ENCODE peak calls at places on chromosome 10, in eight cellular contexts. One of them, this sample, is unnamed.

GRCh38 chr10:56507033-56507432 is 146.0 kb upstream of the ZWINT start:
- DNase-seq in M059J: no peak
- DNase-seq in memory B cell: no peak
- DNase-seq in body of pancreas: no peak
- DNase-seq in lung: no peak
- DNase-seq in left lobe of liver: no peak
- DNase-seq in neural progenitor cell: no peak
- DNase-seq in NB4: no peak
- DNase-seq in this sample: no peak

GRCh38 chr10:132589015-132589414 is 51.4 kb downstream of the INPP5A start:
- DNase-seq in lung: no peak
- DNase-seq in left lobe of liver: no peak
- DNase-seq in memory B cell: no peak
- DNase-seq in body of pancreas: no peak
- DNase-seq in M059J: no peak
- DNase-seq in neural progenitor cell: no peak
- DNase-seq in NB4: no peak
- DNase-seq in this sample: no peak

GRCh38 chr10:71136036-71136690 is 76.2 kb upstream of the UNC5B start:
- DNase-seq in body of pancreas: no peak
- DNase-seq in memory B cell: no peak
- DNase-seq in M059J: no peak
- DNase-seq in left lobe of liver: no peak
- DNase-seq in lung: no peak
- DNase-seq in neural progenitor cell: no peak
- DNase-seq in NB4: no peak
- DNase-seq in this sample: no peak

GRCh38 chr10:51895209-51895608 is 195.8 kb upstream of the CSTF2T start:
- DNase-seq in memory B cell: no peak
- DNase-seq in NB4: no peak
- DNase-seq in M059J: no peak
- DNase-seq in neural progenitor cell: no peak
- DNase-seq in body of pancreas: peak; percentile 55
- DNase-seq in left lobe of liver: no peak
- DNase-seq in lung: peak; percentile 38
- DNase-seq in this sample: no peak

GRCh38 chr10:93541402-93542357 is 24.8 kb upstream of the FFAR4 start:
- DNase-seq in memory B cell: no peak
- DNase-seq in NB4: peak; percentile 53
- DNase-seq in left lobe of liver: peak; percentile 60
- DNase-seq in neural progenitor cell: peak; percentile 72
- DNase-seq in M059J: peak; percentile 41
- DNase-seq in body of pancreas: peak; percentile 44
- DNase-seq in lung: peak; percentile 34
- DNase-seq in this sample: no peak

GRCh38 chr10:76492026-76492425 is 1060.6 kb downstream of the LRMDA start:
- DNase-seq in NB4: no peak
- DNase-seq in lung: no peak
- DNase-seq in M059J: peak; percentile 93
- DNase-seq in memory B cell: no peak
- DNase-seq in body of pancreas: no peak
- DNase-seq in left lobe of liver: no peak
- DNase-seq in neural progenitor cell: no peak
- DNase-seq in this sample: no peak

GRCh38 chr10:48648172-48648942 is 36.3 kb upstream of the WDFY4 start:
- DNase-seq in neural progenitor cell: no peak
- DNase-seq in NB4: no peak
- DNase-seq in left lobe of liver: no peak
- DNase-seq in body of pancreas: no peak
- DNase-seq in memory B cell: peak; percentile 9
- DNase-seq in M059J: no peak
- DNase-seq in lung: peak; percentile 22
- DNase-seq in this sample: no peak

GRCh38 chr10:23015021-23015707 is 80.2 kb upstream of the MSRB2 start:
- DNase-seq in M059J: no peak
- DNase-seq in lung: no peak
- DNase-seq in neural progenitor cell: no peak
- DNase-seq in left lobe of liver: no peak
- DNase-seq in memory B cell: no peak
- DNase-seq in NB4: no peak
- DNase-seq in body of pancreas: no peak
- DNase-seq in this sample: no peak

GRCh38 chr10:97689637-97690036 is 2.6 kb upstream of the AVPI1 start:
- DNase-seq in M059J: peak; percentile 96
- DNase-seq in body of pancreas: no peak
- DNase-seq in NB4: peak; percentile 58
- DNase-seq in left lobe of liver: no peak
- DNase-seq in memory B cell: no peak
- DNase-seq in lung: peak; percentile 41
- DNase-seq in neural progenitor cell: no peak
- DNase-seq in this sample: no peak

GRCh38 chr10:63627881-63628296 is 106.7 kb downstream of the REEP3 start:
- DNase-seq in NB4: peak; percentile 55
- DNase-seq in body of pancreas: no peak
- DNase-seq in memory B cell: no peak
- DNase-seq in neural progenitor cell: no peak
- DNase-seq in lung: no peak
- DNase-seq in left lobe of liver: no peak
- DNase-seq in M059J: peak; percentile 3
- DNase-seq in this sample: peak; percentile 27

GRCh38 chr10:14594878-14595525 is 179.7 kb downstream of the FAM107B start:
- DNase-seq in neural progenitor cell: no peak
- DNase-seq in body of pancreas: no peak
- DNase-seq in lung: no peak
- DNase-seq in memory B cell: no peak
- DNase-seq in NB4: no peak
- DNase-seq in left lobe of liver: no peak
- DNase-seq in M059J: no peak
- DNase-seq in this sample: no peak

GRCh38 chr10:76205361-76205760 is 773.9 kb downstream of the LRMDA start:
- DNase-seq in M059J: no peak
- DNase-seq in left lobe of liver: no peak
- DNase-seq in lung: no peak
- DNase-seq in NB4: no peak
- DNase-seq in body of pancreas: no peak
- DNase-seq in neural progenitor cell: no peak
- DNase-seq in memory B cell: no peak
- DNase-seq in this sample: no peak

GRCh38 chr10:48803831-48804584 is 119.3 kb downstream of the WDFY4 start:
- DNase-seq in M059J: no peak
- DNase-seq in NB4: no peak
- DNase-seq in memory B cell: no peak
- DNase-seq in body of pancreas: no peak
- DNase-seq in left lobe of liver: no peak
- DNase-seq in lung: no peak
- DNase-seq in neural progenitor cell: no peak
- DNase-seq in this sample: no peak

GRCh38 chr10:110850990-110851389 is 20.7 kb upstream of the PDCD4 start:
- DNase-seq in body of pancreas: no peak
- DNase-seq in neural progenitor cell: no peak
- DNase-seq in memory B cell: no peak
- DNase-seq in NB4: peak; percentile 92
- DNase-seq in left lobe of liver: no peak
- DNase-seq in M059J: peak; percentile 29
- DNase-seq in lung: no peak
- DNase-seq in this sample: no peak

GRCh38 chr10:49330127-49330665 is 31.2 kb downstream of the C10orf71 start:
- DNase-seq in lung: no peak
- DNase-seq in M059J: no peak
- DNase-seq in neural progenitor cell: no peak
- DNase-seq in body of pancreas: no peak
- DNase-seq in left lobe of liver: no peak
- DNase-seq in memory B cell: no peak
- DNase-seq in NB4: no peak
- DNase-seq in this sample: no peak

GRCh38 chr10:111240348-111240747 is 163.5 kb downstream of the ADRA2A start:
- DNase-seq in left lobe of liver: no peak
- DNase-seq in body of pancreas: no peak
- DNase-seq in neural progenitor cell: no peak
- DNase-seq in NB4: no peak
- DNase-seq in memory B cell: no peak
- DNase-seq in M059J: no peak
- DNase-seq in lung: no peak
- DNase-seq in this sample: no peak

GRCh38 chr10:83963446-83963845 is 175.9 kb upstream of the GHITM start:
- DNase-seq in memory B cell: no peak
- DNase-seq in left lobe of liver: no peak
- DNase-seq in NB4: no peak
- DNase-seq in M059J: no peak
- DNase-seq in neural progenitor cell: no peak
- DNase-seq in lung: no peak
- DNase-seq in body of pancreas: no peak
- DNase-seq in this sample: no peak

GRCh38 chr10:10973310-10973709 is 44.4 kb upstream of the CELF2 start:
- DNase-seq in M059J: no peak
- DNase-seq in left lobe of liver: no peak
- DNase-seq in lung: no peak
- DNase-seq in memory B cell: no peak
- DNase-seq in body of pancreas: no peak
- DNase-seq in NB4: no peak
- DNase-seq in neural progenitor cell: no peak
- DNase-seq in this sample: no peak

GRCh38 chr10:101041252-101041761 is 10.3 kb downstream of the SFXN3 start:
- DNase-seq in M059J: peak; percentile 86
- DNase-seq in lung: peak; percentile 85
- DNase-seq in memory B cell: peak; percentile 64
- DNase-seq in body of pancreas: peak; percentile 84
- DNase-seq in NB4: peak; percentile 90
- DNase-seq in neural progenitor cell: peak; percentile 89
- DNase-seq in left lobe of liver: peak; percentile 80
- DNase-seq in this sample: peak; percentile 68

GRCh38 chr10:25261571-25261970 is 86.8 kb downstream of the GPR158 start:
- DNase-seq in lung: no peak
- DNase-seq in memory B cell: no peak
- DNase-seq in left lobe of liver: no peak
- DNase-seq in neural progenitor cell: no peak
- DNase-seq in NB4: no peak
- DNase-seq in body of pancreas: no peak
- DNase-seq in M059J: no peak
- DNase-seq in this sample: peak; percentile 77

GRCh38 chr10:117318909-117319308 is 56.3 kb downstream of the PDZD8 start:
- DNase-seq in NB4: no peak
- DNase-seq in body of pancreas: no peak
- DNase-seq in M059J: peak; percentile 6
- DNase-seq in neural progenitor cell: no peak
- DNase-seq in lung: no peak
- DNase-seq in memory B cell: no peak
- DNase-seq in left lobe of liver: no peak
- DNase-seq in this sample: no peak

GRCh38 chr10:27197980-27198645 is 42.5 kb downstream of the ACBD5 start:
- DNase-seq in lung: no peak
- DNase-seq in memory B cell: no peak
- DNase-seq in body of pancreas: no peak
- DNase-seq in left lobe of liver: no peak
- DNase-seq in M059J: no peak
- DNase-seq in NB4: no peak
- DNase-seq in neural progenitor cell: no peak
- DNase-seq in this sample: no peak

GRCh38 chr10:121692626-121693025 is 94.4 kb upstream of the FGFR2 start:
- DNase-seq in left lobe of liver: no peak
- DNase-seq in neural progenitor cell: no peak
- DNase-seq in M059J: no peak
- DNase-seq in memory B cell: no peak
- DNase-seq in lung: no peak
- DNase-seq in NB4: no peak
- DNase-seq in body of pancreas: no peak
- DNase-seq in this sample: no peak

GRCh38 chr10:43790147-43790546 is 141.5 kb upstream of the ZNF32 start:
- DNase-seq in memory B cell: no peak
- DNase-seq in neural progenitor cell: no peak
- DNase-seq in lung: no peak
- DNase-seq in body of pancreas: no peak
- DNase-seq in M059J: no peak
- DNase-seq in NB4: no peak
- DNase-seq in left lobe of liver: no peak
- DNase-seq in this sample: no peak

GRCh38 chr10:133335238-133336122 is 1.2 kb downstream of the CALY start:
- DNase-seq in left lobe of liver: no peak
- DNase-seq in M059J: peak; percentile 42
- DNase-seq in lung: no peak
- DNase-seq in NB4: no peak
- DNase-seq in neural progenitor cell: peak; percentile 84
- DNase-seq in memory B cell: peak; percentile 79
- DNase-seq in body of pancreas: peak; percentile 55
- DNase-seq in this sample: no peak

GRCh38 chr10:80580811-80581468 is 43.2 kb downstream of the SH2D4B start:
- DNase-seq in neural progenitor cell: no peak
- DNase-seq in M059J: no peak
- DNase-seq in NB4: peak; percentile 60
- DNase-seq in left lobe of liver: no peak
- DNase-seq in lung: peak; percentile 27
- DNase-seq in memory B cell: no peak
- DNase-seq in body of pancreas: no peak
- DNase-seq in this sample: peak; percentile 2

GRCh38 chr10:113643183-113643582 is 20.7 kb downstream of the NRAP start:
- DNase-seq in lung: no peak
- DNase-seq in memory B cell: no peak
- DNase-seq in neural progenitor cell: no peak
- DNase-seq in left lobe of liver: no peak
- DNase-seq in NB4: no peak
- DNase-seq in body of pancreas: no peak
- DNase-seq in M059J: no peak
- DNase-seq in this sample: no peak

GRCh38 chr10:30527623-30528426 is 93.8 kb downstream of the MAP3K8 start:
- DNase-seq in lung: no peak
- DNase-seq in memory B cell: no peak
- DNase-seq in body of pancreas: peak; percentile 18
- DNase-seq in NB4: no peak
- DNase-seq in M059J: no peak
- DNase-seq in left lobe of liver: no peak
- DNase-seq in neural progenitor cell: no peak
- DNase-seq in this sample: no peak

GRCh38 chr10:118903691-118904090 is 125.8 kb upstream of the NANOS1 start:
- DNase-seq in lung: no peak
- DNase-seq in memory B cell: no peak
- DNase-seq in NB4: no peak
- DNase-seq in body of pancreas: no peak
- DNase-seq in M059J: no peak
- DNase-seq in neural progenitor cell: no peak
- DNase-seq in left lobe of liver: no peak
- DNase-seq in this sample: no peak

GRCh38 chr10:9796567-9796966 is 1221.1 kb upstream of the CELF2 start:
- DNase-seq in body of pancreas: no peak
- DNase-seq in M059J: no peak
- DNase-seq in memory B cell: no peak
- DNase-seq in lung: no peak
- DNase-seq in left lobe of liver: no peak
- DNase-seq in NB4: no peak
- DNase-seq in neural progenitor cell: no peak
- DNase-seq in this sample: no peak

GRCh38 chr10:38054361-38054797 is 39.8 kb upstream of the ZNF37A start:
- DNase-seq in neural progenitor cell: no peak
- DNase-seq in left lobe of liver: no peak
- DNase-seq in memory B cell: no peak
- DNase-seq in NB4: peak; percentile 1
- DNase-seq in lung: no peak
- DNase-seq in M059J: peak; percentile 26
- DNase-seq in body of pancreas: no peak
- DNase-seq in this sample: no peak

GRCh38 chr10:77629775-77630565 is 7.6 kb downstream of the KCNMA1 start:
- DNase-seq in left lobe of liver: no peak
- DNase-seq in neural progenitor cell: no peak
- DNase-seq in memory B cell: no peak
- DNase-seq in M059J: peak; percentile 57
- DNase-seq in body of pancreas: no peak
- DNase-seq in NB4: no peak
- DNase-seq in lung: no peak
- DNase-seq in this sample: no peak

GRCh38 chr10:102413806-102414561 is 4.6 kb downstream of the PSD start:
- DNase-seq in left lobe of liver: no peak
- DNase-seq in memory B cell: no peak
- DNase-seq in M059J: no peak
- DNase-seq in body of pancreas: no peak
- DNase-seq in lung: no peak
- DNase-seq in NB4: no peak
- DNase-seq in neural progenitor cell: peak; percentile 70
- DNase-seq in this sample: no peak

GRCh38 chr10:47207280-47207613 is 92.8 kb upstream of the GDF10 start:
- DNase-seq in body of pancreas: no peak
- DNase-seq in M059J: no peak
- DNase-seq in memory B cell: no peak
- DNase-seq in lung: peak; percentile 32
- DNase-seq in neural progenitor cell: no peak
- DNase-seq in NB4: peak; percentile 91
- DNase-seq in left lobe of liver: no peak
- DNase-seq in this sample: no peak